ENCODE peak calls at places on chromosomes 6 and 20, in nine cellular contexts. One of them, this sample, is unnamed.

GRCh38 chr6:124158024-124158423 is 354.4 kb downstream of the NKAIN2 start:
- DNase-seq in AG09309: no peak
- DNase-seq in choroid plexus epithelial cell: no peak
- DNase-seq in tibial artery: no peak
- DNase-seq in stomach: no peak
- DNase-seq in ovary: no peak
- DNase-seq in adrenal gland: no peak
- DNase-seq in cardiac muscle cell: no peak
- DNase-seq in lower leg skin: no peak
- DNase-seq in this sample: no peak

GRCh38 chr6:139472341-139473038 is 98.0 kb upstream of the CITED2 start:
- DNase-seq in AG09309: no peak
- DNase-seq in choroid plexus epithelial cell: peak
- DNase-seq in tibial artery: no peak
- DNase-seq in stomach: no peak
- DNase-seq in ovary: no peak
- DNase-seq in adrenal gland: no peak
- DNase-seq in cardiac muscle cell: peak
- DNase-seq in lower leg skin: no peak
- DNase-seq in this sample: no peak

GRCh38 chr20:63536241-63536977 is 767 bp downstream of the PTK6 start:
- DNase-seq in AG09309: no peak
- DNase-seq in choroid plexus epithelial cell: peak
- DNase-seq in tibial artery: no peak
- DNase-seq in stomach: peak
- DNase-seq in ovary: no peak
- DNase-seq in adrenal gland: no peak
- DNase-seq in cardiac muscle cell: peak
- DNase-seq in lower leg skin: no peak
- DNase-seq in this sample: no peak

GRCh38 chr6:144219056-144219685 is 66.0 kb upstream of the UTRN start:
- DNase-seq in AG09309: peak
- DNase-seq in choroid plexus epithelial cell: peak
- DNase-seq in tibial artery: no peak
- DNase-seq in stomach: no peak
- DNase-seq in ovary: no peak
- DNase-seq in adrenal gland: no peak
- DNase-seq in cardiac muscle cell: peak
- DNase-seq in lower leg skin: no peak
- DNase-seq in this sample: no peak

GRCh38 chr20:54324652-54325285 is 116.9 kb downstream of the PFDN4 start:
- DNase-seq in AG09309: no peak
- DNase-seq in choroid plexus epithelial cell: no peak
- DNase-seq in tibial artery: no peak
- DNase-seq in stomach: no peak
- DNase-seq in ovary: no peak
- DNase-seq in adrenal gland: no peak
- DNase-seq in cardiac muscle cell: no peak
- DNase-seq in lower leg skin: no peak
- DNase-seq in this sample: no peak

GRCh38 chr20:19761853-19762252 is 3.8 kb downstream of the RIN2 start:
- DNase-seq in AG09309: no peak
- DNase-seq in choroid plexus epithelial cell: no peak
- DNase-seq in tibial artery: no peak
- DNase-seq in stomach: no peak
- DNase-seq in ovary: no peak
- DNase-seq in adrenal gland: no peak
- DNase-seq in cardiac muscle cell: peak
- DNase-seq in lower leg skin: peak
- DNase-seq in this sample: no peak

GRCh38 chr6:145904391-145904790 is 59.8 kb downstream of the SHPRH start:
- DNase-seq in AG09309: no peak
- DNase-seq in choroid plexus epithelial cell: no peak
- DNase-seq in tibial artery: no peak
- DNase-seq in stomach: no peak
- DNase-seq in ovary: no peak
- DNase-seq in adrenal gland: no peak
- DNase-seq in cardiac muscle cell: no peak
- DNase-seq in lower leg skin: no peak
- DNase-seq in this sample: no peak

GRCh38 chr6:37549186-37549957 is 49.7 kb upstream of the CCDC167 start:
- DNase-seq in AG09309: no peak
- DNase-seq in choroid plexus epithelial cell: no peak
- DNase-seq in tibial artery: no peak
- DNase-seq in stomach: no peak
- DNase-seq in ovary: no peak
- DNase-seq in adrenal gland: no peak
- DNase-seq in cardiac muscle cell: no peak
- DNase-seq in lower leg skin: no peak
- DNase-seq in this sample: no peak

GRCh38 chr6:116579143-116579542 is 7.8 kb downstream of the RWDD1 start:
- DNase-seq in AG09309: no peak
- DNase-seq in choroid plexus epithelial cell: no peak
- DNase-seq in tibial artery: no peak
- DNase-seq in stomach: no peak
- DNase-seq in ovary: no peak
- DNase-seq in adrenal gland: no peak
- DNase-seq in cardiac muscle cell: peak
- DNase-seq in lower leg skin: no peak
- DNase-seq in this sample: no peak

GRCh38 chr20:25309395-25310267 is 61.7 kb downstream of the PYGB start:
- DNase-seq in AG09309: peak
- DNase-seq in choroid plexus epithelial cell: peak
- DNase-seq in tibial artery: peak
- DNase-seq in stomach: peak
- DNase-seq in ovary: peak
- DNase-seq in adrenal gland: peak
- DNase-seq in cardiac muscle cell: peak
- DNase-seq in lower leg skin: no peak
- DNase-seq in this sample: peak

GRCh38 chr6:170032197-170032596 is 258.7 kb downstream of the DLL1 start:
- DNase-seq in AG09309: no peak
- DNase-seq in choroid plexus epithelial cell: no peak
- DNase-seq in tibial artery: peak
- DNase-seq in stomach: peak
- DNase-seq in ovary: peak
- DNase-seq in adrenal gland: peak
- DNase-seq in cardiac muscle cell: no peak
- DNase-seq in lower leg skin: peak
- DNase-seq in this sample: peak

GRCh38 chr6:107114872-107115694 is at the start of gene BEND3:
- DNase-seq in AG09309: no peak
- DNase-seq in choroid plexus epithelial cell: peak
- DNase-seq in tibial artery: no peak
- DNase-seq in stomach: peak
- DNase-seq in ovary: peak
- DNase-seq in adrenal gland: peak
- DNase-seq in cardiac muscle cell: peak
- DNase-seq in lower leg skin: peak
- DNase-seq in this sample: peak

GRCh38 chr6:159821111-159821510 is 21.0 kb downstream of the PNLDC1 start:
- DNase-seq in AG09309: no peak
- DNase-seq in choroid plexus epithelial cell: no peak
- DNase-seq in tibial artery: no peak
- DNase-seq in stomach: no peak
- DNase-seq in ovary: no peak
- DNase-seq in adrenal gland: no peak
- DNase-seq in cardiac muscle cell: no peak
- DNase-seq in lower leg skin: no peak
- DNase-seq in this sample: no peak

GRCh38 chr6:39821739-39822532 is 29.8 kb downstream of the DAAM2 start:
- DNase-seq in AG09309: no peak
- DNase-seq in choroid plexus epithelial cell: no peak
- DNase-seq in tibial artery: peak
- DNase-seq in stomach: no peak
- DNase-seq in ovary: peak
- DNase-seq in adrenal gland: no peak
- DNase-seq in cardiac muscle cell: peak
- DNase-seq in lower leg skin: no peak
- DNase-seq in this sample: no peak

GRCh38 chr6:106608080-106608668 is 21.1 kb downstream of the RTN4IP1 start:
- DNase-seq in AG09309: peak
- DNase-seq in choroid plexus epithelial cell: peak
- DNase-seq in tibial artery: no peak
- DNase-seq in stomach: no peak
- DNase-seq in ovary: no peak
- DNase-seq in adrenal gland: peak
- DNase-seq in cardiac muscle cell: peak
- DNase-seq in lower leg skin: no peak
- DNase-seq in this sample: no peak

GRCh38 chr20:4512891-4513550 is 208.7 kb upstream of the PRND start:
- DNase-seq in AG09309: peak
- DNase-seq in choroid plexus epithelial cell: peak
- DNase-seq in tibial artery: no peak
- DNase-seq in stomach: no peak
- DNase-seq in ovary: no peak
- DNase-seq in adrenal gland: peak
- DNase-seq in cardiac muscle cell: peak
- DNase-seq in lower leg skin: no peak
- DNase-seq in this sample: no peak

GRCh38 chr6:24658573-24659511 is 7.9 kb downstream of the TDP2 start:
- DNase-seq in AG09309: peak
- DNase-seq in choroid plexus epithelial cell: peak
- DNase-seq in tibial artery: no peak
- DNase-seq in stomach: no peak
- DNase-seq in ovary: no peak
- DNase-seq in adrenal gland: no peak
- DNase-seq in cardiac muscle cell: peak
- DNase-seq in lower leg skin: no peak
- DNase-seq in this sample: peak

GRCh38 chr6:150087336-150087735 is 18.4 kb upstream of the ULBP3 start:
- DNase-seq in AG09309: no peak
- DNase-seq in choroid plexus epithelial cell: no peak
- DNase-seq in tibial artery: no peak
- DNase-seq in stomach: no peak
- DNase-seq in ovary: no peak
- DNase-seq in adrenal gland: no peak
- DNase-seq in cardiac muscle cell: no peak
- DNase-seq in lower leg skin: no peak
- DNase-seq in this sample: no peak

GRCh38 chr6:118963003-118963402 is 28.0 kb upstream of the MCM9 start:
- DNase-seq in AG09309: no peak
- DNase-seq in choroid plexus epithelial cell: peak
- DNase-seq in tibial artery: no peak
- DNase-seq in stomach: no peak
- DNase-seq in ovary: no peak
- DNase-seq in adrenal gland: no peak
- DNase-seq in cardiac muscle cell: peak
- DNase-seq in lower leg skin: no peak
- DNase-seq in this sample: no peak

DNA sequence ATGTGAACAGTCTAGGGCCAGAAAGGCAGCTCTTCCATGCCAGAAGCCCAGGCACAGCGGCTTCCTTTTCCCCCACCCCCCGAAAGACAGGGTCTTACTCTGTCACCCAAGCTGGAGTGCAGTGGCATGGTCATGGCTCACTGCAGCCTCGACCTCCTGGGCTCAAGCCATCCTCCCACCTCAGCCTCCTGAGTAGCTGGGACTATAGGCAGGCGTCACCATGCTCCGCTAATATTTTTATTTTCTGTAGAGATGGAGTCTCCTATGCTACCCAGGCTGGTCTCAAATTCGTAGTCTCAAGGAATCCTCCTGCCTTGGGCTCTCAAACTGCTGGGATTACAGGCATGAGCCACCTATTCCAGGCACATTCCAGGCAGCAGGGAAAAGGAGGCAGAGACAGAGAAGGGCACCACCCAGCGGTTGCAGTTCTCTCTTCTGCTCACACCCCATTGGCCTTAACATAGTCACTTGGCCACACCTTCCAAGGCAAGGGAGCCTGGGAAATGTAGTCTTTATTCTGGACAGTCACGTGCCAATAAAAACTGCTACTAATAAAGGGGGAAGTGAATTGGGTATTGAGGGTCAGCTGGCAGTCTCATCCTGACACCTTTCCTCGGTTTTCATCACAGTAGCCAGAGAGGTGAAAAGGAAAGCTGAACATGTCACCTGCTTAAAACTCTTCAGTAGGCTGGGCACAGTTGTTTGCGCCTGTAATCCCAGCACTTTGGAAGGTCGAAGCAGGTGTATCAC is 205.9 kb downstream of the ZMYND8 start:
- DNase-seq in AG09309: no peak
- DNase-seq in choroid plexus epithelial cell: peak
- DNase-seq in tibial artery: peak
- DNase-seq in stomach: peak
- DNase-seq in ovary: no peak
- DNase-seq in adrenal gland: peak
- DNase-seq in cardiac muscle cell: peak
- DNase-seq in lower leg skin: peak
- DNase-seq in this sample: peak
- TF ChIP-seq CTCF in AG09309: peak
- TF ChIP-seq CTCF in choroid plexus epithelial cell: peak
- TF ChIP-seq CTCF in tibial artery: peak
- TF ChIP-seq CTCF in stomach: peak
- TF ChIP-seq CTCF in ovary: no peak
- TF ChIP-seq CTCF in adrenal gland: peak
- TF ChIP-seq CTCF in cardiac muscle cell: peak
- TF ChIP-seq CTCF in lower leg skin: peak
- TF ChIP-seq CTCF in this sample: peak

GRCh38 chr20:45392733-45393132 is 14.6 kb upstream of the TP53TG5 start:
- DNase-seq in AG09309: no peak
- DNase-seq in choroid plexus epithelial cell: no peak
- DNase-seq in tibial artery: no peak
- DNase-seq in stomach: no peak
- DNase-seq in ovary: no peak
- DNase-seq in adrenal gland: no peak
- DNase-seq in cardiac muscle cell: no peak
- DNase-seq in lower leg skin: no peak
- DNase-seq in this sample: no peak
- TF ChIP-seq CTCF in AG09309: no peak
- TF ChIP-seq CTCF in choroid plexus epithelial cell: peak
- TF ChIP-seq CTCF in tibial artery: peak
- TF ChIP-seq CTCF in stomach: no peak
- TF ChIP-seq CTCF in ovary: no peak
- TF ChIP-seq CTCF in adrenal gland: no peak
- TF ChIP-seq CTCF in cardiac muscle cell: no peak
- TF ChIP-seq CTCF in lower leg skin: no peak
- TF ChIP-seq CTCF in this sample: no peak

DNA sequence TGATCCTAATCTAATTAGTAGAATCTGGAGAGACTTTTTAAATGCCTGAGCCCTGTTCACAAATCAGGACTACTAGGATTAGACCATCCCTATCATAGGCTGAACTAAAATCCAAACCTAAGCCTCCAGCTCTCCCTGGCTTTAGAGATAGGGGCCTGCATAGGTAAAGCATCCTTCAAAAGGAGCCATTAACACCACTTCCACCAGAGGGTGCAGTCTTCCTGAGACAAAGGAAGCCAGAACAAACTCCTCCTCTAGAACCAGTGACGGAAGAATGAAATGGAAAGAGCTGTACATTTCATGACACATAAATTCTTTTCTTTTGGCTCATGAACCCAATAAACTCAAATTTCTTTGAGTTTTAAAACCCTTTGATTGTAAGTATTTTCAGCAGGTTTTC is 291.2 kb upstream of the ADGRB3 start:
- DNase-seq in AG09309: no peak
- DNase-seq in choroid plexus epithelial cell: peak
- DNase-seq in tibial artery: no peak
- DNase-seq in stomach: no peak
- DNase-seq in ovary: no peak
- DNase-seq in adrenal gland: peak
- DNase-seq in cardiac muscle cell: peak
- DNase-seq in lower leg skin: no peak
- DNase-seq in this sample: no peak
- TF ChIP-seq CTCF in AG09309: no peak
- TF ChIP-seq CTCF in choroid plexus epithelial cell: peak
- TF ChIP-seq CTCF in tibial artery: no peak
- TF ChIP-seq CTCF in stomach: no peak
- TF ChIP-seq CTCF in ovary: no peak
- TF ChIP-seq CTCF in adrenal gland: no peak
- TF ChIP-seq CTCF in cardiac muscle cell: peak
- TF ChIP-seq CTCF in lower leg skin: no peak
- TF ChIP-seq CTCF in this sample: peak

GRCh38 chr20:43563429-43563828 is 4.6 kb downstream of the SGK2 start:
- DNase-seq in AG09309: no peak
- DNase-seq in choroid plexus epithelial cell: peak
- DNase-seq in tibial artery: no peak
- DNase-seq in stomach: no peak
- DNase-seq in ovary: no peak
- DNase-seq in adrenal gland: no peak
- DNase-seq in cardiac muscle cell: peak
- DNase-seq in lower leg skin: no peak
- DNase-seq in this sample: no peak
- TF ChIP-seq CTCF in AG09309: no peak
- TF ChIP-seq CTCF in choroid plexus epithelial cell: peak
- TF ChIP-seq CTCF in tibial artery: no peak
- TF ChIP-seq CTCF in stomach: no peak
- TF ChIP-seq CTCF in ovary: no peak
- TF ChIP-seq CTCF in adrenal gland: no peak
- TF ChIP-seq CTCF in cardiac muscle cell: peak
- TF ChIP-seq CTCF in lower leg skin: no peak
- TF ChIP-seq CTCF in this sample: no peak

This sample was measured in CD14-positive monocyte.